ENCODE peak calls at places on chromosomes 2 and 18, in four cellular contexts. Y, L, A and R are unnamed samples. For H3K4me1, the result is how much of the 10 kb centered on the place peaks cover.

GRCh38 chr2:240820014-240820606 is at the start of gene KIF1A:
- DNase-seq in L (peak), A (peak), Y (no peak), R (peak)

GRCh38 chr2:218981390-218982311 is 3.3 kb downstream of the FEV start:
- DNase-seq in Y (no peak), L (peak), A (peak), R (peak)

GRCh38 chr18:58813821-58814220 is 50.9 kb upstream of the ZNF532 start:
- DNase-seq in Y (no peak), L (no peak), A (no peak), R (no peak)

GRCh38 chr2:117921520-117921919 is 92.3 kb downstream of the CCDC93 start:
- DNase-seq in A (no peak), Y (no peak), L (no peak), R (no peak)

GRCh38 chr2:47945036-47945781 is 38.9 kb upstream of the FBXO11 start:
- DNase-seq in A (no peak), L (no peak), Y (no peak), R (no peak)

GRCh38 chr18:13138822-13139139 is 79.8 kb upstream of the LDLRAD4 start:
- DNase-seq in Y (no peak), A (no peak), L (no peak), R (no peak)

GRCh38 chr2:189347540-189347939 is 93.7 kb upstream of the WDR75 start:
- DNase-seq in Y (peak), L (peak), A (no peak), R (peak)

GRCh38 chr2:57936216-57936615 is 110.4 kb upstream of the VRK2 start:
- DNase-seq in A (no peak), Y (no peak), L (no peak), R (no peak)

GRCh38 chr2:105893011-105893995 is 148.6 kb downstream of the NCK2 start:
- DNase-seq in Y (no peak), A (no peak), L (no peak), R (no peak)

GRCh38 chr2:183248866-183249567 is 124.8 kb downstream of the NUP35 start:
- DNase-seq in Y (no peak), L (peak), A (peak), R (peak)

GRCh38 chr2:173195100-173195499 is 119.5 kb downstream of the MAP3K20 start:
- DNase-seq in L (peak), Y (no peak), A (no peak), R (no peak)

GRCh38 chr18:33424266-33424946 is 16.1 kb downstream of the CCDC178 start:
- DNase-seq in A (no peak), L (no peak), Y (no peak), R (no peak)

GRCh38 chr2:73855526-73855925 is 26.8 kb downstream of the STAMBP start:
- DNase-seq in A (no peak), Y (no peak), L (no peak), R (no peak)

GRCh38 chr2:234483568-234484251 is 13.2 kb downstream of the ARL4C start:
- DNase-seq in A (no peak), L (peak), Y (no peak), R (peak)

GRCh38 chr2:41116106-41116797 is 664.4 kb upstream of the SLC8A1 start:
- DNase-seq in Y (no peak), L (no peak), A (no peak), R (no peak)

GRCh38 chr2:217064234-217065103 is 204.6 kb upstream of the TNP1 start:
- DNase-seq in A (no peak), L (peak), Y (no peak), R (peak)

GRCh38 chr2:70959271-70959761 is 19.1 kb upstream of the ANKRD53 start:
- DNase-seq in Y (no peak), L (no peak), A (no peak), R (no peak)

GRCh38 chr2:45919711-45920111 is 268.2 kb downstream of the PRKCE start:
- DNase-seq in A (no peak), Y (no peak), L (no peak), R (no peak)

GRCh38 chr18:3261393-3262233 is at the start of gene MYL12B:
- DNase-seq in Y (peak), L (peak), A (peak), R (peak)

GRCh38 chr18:55069497-55069896 is 110.2 kb upstream of the CCDC68 start:
- DNase-seq in L (no peak), Y (no peak), A (no peak), R (no peak)

GRCh38 chr2:215590353-215590752 is 154.5 kb upstream of the FN1 start:
- DNase-seq in A (no peak), L (no peak), Y (no peak), R (no peak)

GRCh38 chr18:79199691-79200374 is 130.6 kb downstream of the ATP9B start:
- DNase-seq in L (no peak), A (no peak), Y (no peak), R (no peak)

GRCh38 chr2:42102606-42103450 is 55.0 kb downstream of the PKDCC start:
- DNase-seq in L (peak), A (peak), Y (peak), R (peak)

GRCh38 chr2:12293868-12294267 is 422.9 kb upstream of the TRIB2 start:
- DNase-seq in Y (no peak), A (no peak), L (no peak), R (no peak)

GRCh38 chr2:126657636-126658315 is 1.8 kb downstream of the GYPC start:
- DNase-seq in A (no peak), Y (peak), L (peak), R (peak)

GRCh38 chr18:12274793-12275192 is 20.6 kb downstream of the CIDEA start:
- DNase-seq in L (no peak), A (no peak), Y (no peak), R (no peak)

GRCh38 chr2:55771612-55772011 is 78.0 kb upstream of the PNPT1 start:
- DNase-seq in Y (no peak), L (peak), A (peak), R (peak)

GRCh38 chr2:17195016-17195415 is 323.2 kb downstream of the RAD51AP2 start:
- DNase-seq in Y (no peak), A (no peak), L (no peak), R (no peak)

GRCh38 chr2:74498500-74499268 is 719 bp downstream of the LBX2 start:
- DNase-seq in L (peak), Y (no peak), A (peak), R (peak)

GRCh38 chr2:36562973-36563532 is 34.9 kb downstream of the FEZ2 start:
- DNase-seq in L (no peak), Y (no peak), A (no peak), R (peak)

GRCh38 chr2:97931118-97931850 is 64.5 kb downstream of the TMEM131 start:
- DNase-seq in Y (no peak), A (no peak), L (no peak), R (no peak)

GRCh38 chr2:204108301-204108700 is 171.7 kb downstream of the ICOS start:
- DNase-seq in A (peak), Y (no peak), L (peak), R (peak)

GRCh38 chr18:56139792-56140254 is 498.6 kb downstream of the TXNL1 start:
- DNase-seq in A (no peak), L (no peak), Y (peak), R (no peak)

GRCh38 chr2:134778372-134778771 is 59.6 kb upstream of the TMEM163 start:
- DNase-seq in A (peak), L (peak), Y (no peak), R (peak)

GRCh38 chr18:24055009-24055804 is 40.7 kb downstream of the TTC39C start:
- DNase-seq in Y (no peak), L (no peak), A (no peak), R (no peak)
- H3K4me1 ChIP-seq in Y (under half), L (under half), A (under half), R (under half)

GRCh38 chr2:119431976-119432881 is 575 bp downstream of the TMEM37 start:
- DNase-seq in L (peak), A (no peak), Y (peak), R (peak)

GRCh38 chr2:119428488-119429224 is 3.0 kb upstream of the TMEM37 start:
- DNase-seq in L (no peak), Y (peak), A (no peak), R (no peak)

GRCh38 chr2:119431155-119431975 is at the start of gene TMEM37:
- DNase-seq in Y (peak), L (peak), A (peak), R (peak)

GRCh38 chr2:119429225-119430000 is 2.2 kb upstream of the TMEM37 start:
- DNase-seq in A (no peak), L (no peak), Y (peak), R (no peak)

DNA sequence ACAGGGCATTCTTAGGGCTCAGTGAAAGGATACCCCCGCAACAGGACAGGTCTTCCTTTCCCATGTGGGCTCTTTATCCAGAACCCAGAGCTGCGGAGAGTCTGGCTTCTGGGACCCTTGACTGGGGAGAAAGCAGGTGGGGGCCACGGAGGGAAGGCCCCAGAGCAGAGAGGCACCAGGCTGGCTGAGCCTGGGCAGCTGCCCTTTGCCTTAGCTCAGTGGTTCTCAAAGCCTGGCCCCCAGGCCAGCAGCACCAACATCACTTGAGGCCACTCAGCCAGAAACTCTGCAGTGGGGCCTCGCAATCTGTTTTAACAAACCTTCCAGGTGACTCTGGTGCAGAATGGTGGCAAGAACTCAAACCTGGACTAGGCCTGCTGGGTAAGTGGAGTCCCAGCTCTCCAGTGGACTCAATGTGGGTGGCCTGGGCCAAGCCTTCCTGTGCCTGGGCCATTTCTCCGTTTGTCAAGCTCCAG is 1.6 kb upstream of the TMEM37 start:
- DNase-seq in Y (peak), A (no peak), L (no peak), R (no peak)
- H3K4me1 ChIP-seq in Y (under half), A (under half), L (under half), R (under half)

GRCh38 chr2:61452392-61452791 is 18.5 kb downstream of the USP34 start:
- DNase-seq in Y (no peak), A (no peak), L (no peak), R (no peak)

GRCh38 chr2:61443342-61444041 is 27.4 kb downstream of the USP34 start:
- DNase-seq in Y (no peak), A (no peak), L (no peak), R (no peak)

GRCh38 chr2:61451178-61451577 is 19.7 kb downstream of the USP34 start:
- DNase-seq in Y (no peak), L (no peak), A (no peak), R (no peak)

GRCh38 chr2:61450144-61450543 is 20.7 kb downstream of the USP34 start:
- DNase-seq in Y (no peak), L (no peak), A (no peak), R (no peak)

DNA sequence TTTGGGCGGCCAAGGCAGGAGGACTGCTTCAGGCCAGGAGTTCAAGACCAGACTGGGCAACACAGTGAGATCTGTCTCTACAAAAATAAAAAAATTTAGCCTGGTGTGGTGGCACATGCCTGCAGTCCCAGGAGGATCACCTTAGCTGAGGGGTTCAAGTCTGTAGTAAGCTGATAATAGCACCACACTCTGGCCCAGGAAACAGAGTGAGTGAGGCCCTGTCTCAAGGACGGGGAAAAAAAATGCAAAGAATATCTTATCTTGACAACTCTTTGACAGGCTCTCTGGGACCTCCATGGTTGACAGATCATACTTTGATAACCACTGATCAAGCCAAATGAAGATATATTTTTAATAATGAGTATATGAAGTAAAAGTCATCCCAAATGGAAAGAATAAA is 22.7 kb downstream of the USP34 start:
- DNase-seq in L (no peak), A (no peak), Y (no peak), R (no peak)
- H3K4me1 ChIP-seq in L (under half), A (under half), Y (under half), R (under half)

GRCh38 chr18:74268175-74268574 is 23.6 kb downstream of the CYB5A start:
- DNase-seq in L (no peak), Y (no peak), A (no peak), R (no peak)
- H3K4me1 ChIP-seq in L (under half), Y (under half), A (under half), R (under half)

GRCh38 chr18:25074925-25075693 is 276.9 kb downstream of the ZNF521 start:
- DNase-seq in A (no peak), Y (no peak), L (peak), R (peak)
- H3K4me1 ChIP-seq in A (under half), Y (under half), L (under half), R (under half)

GRCh38 chr2:31235504-31235902 is 1.6 kb downstream of the EHD3 start:
- DNase-seq in L (no peak), Y (no peak), A (no peak), R (peak)
- H3K4me1 ChIP-seq in L (under half), Y (half or more), A (half or more), R (under half)